ENCODE peak calls at places on chromosomes 1 and 21, in five cellular contexts. K is K562, W is A549, F is IMR-90, H is SK-N-SH. E is an unnamed sample.

GRCh38 chr1:234631721-234632125 is 21.7 kb upstream of the IRF2BP2 start:
- DNase-seq in K (no peak), W (peak), F (peak), H (no peak), E (no peak)

GRCh38 chr1:43935711-43936427 is 2.3 kb downstream of the ARTN start:
- DNase-seq in K (no peak), W (no peak), F (no peak), H (no peak), E (no peak)

GRCh38 chr1:2313651-2314296 is 77.6 kb downstream of the MORN1 start:
- DNase-seq in K (no peak), W (no peak), F (no peak), H (no peak), E (no peak)

GRCh38 chr1:150061632-150062101 is 5.9 kb upstream of the VPS45 start:
- DNase-seq in K (no peak), W (peak), F (peak), H (no peak), E (no peak)

GRCh38 chr1:234928642-234929041 is 200.0 kb downstream of the TOMM20 start:
- DNase-seq in K (no peak), W (no peak), F (no peak), H (no peak), E (no peak)

GRCh38 chr1:98698625-98699024 is 37.1 kb downstream of the SNX7 start:
- DNase-seq in K (no peak), W (no peak), F (no peak), H (no peak), E (no peak)

GRCh38 chr1:59814180-59814900 is 409 bp upstream of the HOOK1 start:
- DNase-seq in K (no peak), W (peak), F (no peak), H (peak), E (peak)

GRCh38 chr1:1302951-1303509 is 4.7 kb downstream of the ACAP3 start:
- DNase-seq in K (no peak), W (no peak), F (no peak), H (no peak), E (no peak)

GRCh38 chr1:156009404-156009803 is 11.3 kb downstream of the SSR2 start:
- DNase-seq in K (no peak), W (no peak), F (no peak), H (no peak), E (no peak)

GRCh38 chr1:214840366-214840765 is 237.4 kb downstream of the CENPF start:
- DNase-seq in K (no peak), W (no peak), F (peak), H (no peak), E (no peak)
- TF ChIP-seq RCOR1 in K (no peak), W (no peak), F (no peak), H (no peak), E (no peak)

DNA sequence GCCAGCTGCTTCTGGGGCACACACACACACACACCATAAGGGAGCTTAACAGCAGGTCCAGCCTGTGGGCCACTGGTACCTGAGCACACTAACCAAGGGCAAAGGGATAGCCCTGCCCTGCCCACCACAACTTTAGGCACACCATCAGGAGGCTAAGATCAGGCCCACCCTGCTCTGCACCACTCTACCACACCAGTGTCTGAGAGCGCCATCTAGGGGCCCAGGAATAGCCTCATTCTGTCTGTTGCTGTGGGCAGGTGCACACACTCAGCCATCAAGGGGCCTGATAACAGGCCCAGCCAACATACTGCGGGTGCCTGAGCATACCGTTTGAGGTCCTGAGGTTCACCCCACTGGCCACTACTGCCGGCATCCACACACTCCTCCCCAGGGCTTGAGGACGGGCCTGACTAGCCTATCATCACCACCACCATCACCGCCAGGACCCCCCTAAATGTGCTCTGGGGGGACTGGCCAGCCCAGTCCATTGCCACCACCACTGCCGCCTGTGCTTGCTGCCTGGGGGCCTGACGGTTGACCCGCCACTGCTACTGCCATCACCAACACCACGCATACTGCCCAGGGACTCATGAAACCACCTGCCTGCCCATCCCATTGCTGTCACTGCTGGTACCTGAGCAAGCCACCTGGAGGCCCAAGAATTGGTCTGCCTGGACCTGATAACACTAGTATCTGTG is 31.3 kb downstream of the NSL1 start:
- DNase-seq in K (peak), W (peak), F (no peak), H (no peak), E (no peak)
- TF ChIP-seq RCOR1 in K (no peak), W (no peak), F (no peak), H (no peak), E (no peak)

DNA sequence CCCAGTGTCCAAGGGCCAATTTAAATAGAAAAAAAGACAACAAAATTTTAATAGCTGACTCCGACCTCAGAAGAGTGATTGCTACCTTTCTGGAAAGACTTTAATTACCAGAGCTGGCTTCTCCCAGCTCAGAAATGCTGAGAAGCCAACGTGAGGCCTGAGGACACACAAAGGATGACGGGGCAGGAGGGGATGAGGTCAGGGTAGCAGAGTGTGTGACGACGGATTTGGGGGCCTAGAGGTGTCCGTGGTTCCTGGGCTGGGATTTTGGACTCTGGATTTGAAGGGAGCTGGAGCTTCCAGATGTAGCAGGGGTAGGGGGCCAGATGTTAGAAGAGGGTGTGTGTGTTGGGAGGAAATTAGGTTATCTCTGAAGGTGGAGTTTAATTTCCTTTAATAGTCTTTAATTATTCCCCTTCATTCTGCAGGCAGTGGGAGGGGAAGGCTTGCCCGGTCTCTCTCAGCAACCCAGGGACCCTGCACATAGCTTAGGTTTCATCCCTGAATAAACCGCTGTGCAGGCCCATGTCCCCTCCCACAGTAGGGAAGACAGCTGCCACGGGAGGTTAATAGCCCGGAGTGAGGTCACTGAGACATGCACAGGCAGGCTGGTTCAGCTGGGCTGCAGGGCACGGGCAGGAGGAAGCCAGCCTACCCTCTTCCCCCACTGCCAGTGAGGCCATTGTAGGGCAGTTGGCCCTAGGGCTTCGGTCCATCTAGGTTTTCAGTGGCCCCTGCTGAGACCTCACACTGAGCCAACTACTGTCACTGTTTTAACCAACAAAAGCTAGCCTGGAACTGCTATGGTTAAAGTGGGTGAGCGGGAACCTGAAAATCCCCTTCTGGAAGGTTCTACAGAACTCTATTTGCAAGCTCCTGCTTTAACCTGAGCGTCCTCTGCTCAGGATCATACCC is 3.8 kb upstream of the PADI3 start:
- DNase-seq in K (no peak), W (no peak), F (no peak), H (peak), E (no peak)
- TF ChIP-seq RCOR1 in K (no peak), W (no peak), F (no peak), H (no peak), E (no peak)

DNA sequence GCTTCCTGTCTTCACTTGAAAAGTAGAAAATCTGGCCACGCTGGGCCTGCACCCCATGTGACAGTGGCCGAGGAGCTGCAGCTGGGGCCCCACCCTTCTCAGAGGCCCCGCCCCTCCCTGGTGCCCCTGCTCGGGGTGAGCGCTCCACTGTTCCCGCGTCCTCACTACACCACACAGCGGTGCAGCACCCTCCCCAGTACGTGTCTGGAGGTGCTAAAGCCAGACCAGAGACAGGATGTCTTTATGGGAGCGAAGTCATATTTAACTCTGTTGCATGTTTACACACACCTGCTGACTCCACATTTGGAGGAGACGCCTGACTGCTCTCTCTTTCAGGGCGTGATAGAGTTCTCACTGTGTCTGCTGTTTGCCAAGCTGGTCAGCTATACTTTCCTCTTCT is 48.1 kb downstream of the SLC37A1 start:
- DNase-seq in K (peak), W (no peak), F (no peak), H (no peak), E (peak)
- TF ChIP-seq RCOR1 in K (no peak), W (no peak), F (no peak), H (no peak), E (no peak)

DNA sequence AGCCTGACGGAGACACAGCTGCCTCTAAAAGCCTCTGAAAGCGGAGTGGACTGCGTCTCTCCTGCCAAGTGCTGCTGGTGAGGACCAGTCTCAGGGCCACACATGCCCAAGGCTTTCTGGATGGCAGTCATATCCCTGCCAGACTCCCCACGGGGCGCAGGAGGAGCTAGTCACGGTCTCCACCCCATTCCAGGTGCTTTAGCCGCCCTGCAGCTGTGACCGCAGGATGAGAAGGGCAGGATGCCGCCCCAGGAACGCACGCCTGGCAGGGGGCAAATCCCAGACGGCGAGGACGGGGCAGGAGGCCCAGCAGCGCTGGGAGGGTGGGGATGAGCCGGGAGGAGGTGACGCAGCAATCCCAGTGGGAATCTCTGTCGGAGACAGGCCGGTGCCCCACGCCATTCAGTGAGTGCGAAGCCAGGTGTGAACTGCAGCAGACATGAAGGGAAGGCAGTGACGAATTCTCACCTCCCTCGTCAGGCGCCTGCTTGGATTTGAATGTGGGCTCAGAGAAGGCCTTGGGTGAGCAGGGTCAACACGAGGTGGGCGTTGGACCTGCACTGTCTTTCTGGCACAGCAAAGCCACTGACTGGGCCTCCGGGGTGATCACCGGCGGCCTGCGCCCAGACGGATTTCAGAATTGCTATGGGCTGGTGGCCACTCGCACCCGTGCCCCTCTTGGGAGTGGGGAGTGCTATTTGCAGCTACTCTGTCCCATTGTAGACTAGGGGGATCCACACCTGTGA is 38.5 kb upstream of the SLC19A1 start:
- DNase-seq in K (no peak), W (no peak), F (no peak), H (peak), E (no peak)
- TF ChIP-seq RCOR1 in K (no peak), W (no peak), F (no peak), H (no peak), E (no peak)

DNA sequence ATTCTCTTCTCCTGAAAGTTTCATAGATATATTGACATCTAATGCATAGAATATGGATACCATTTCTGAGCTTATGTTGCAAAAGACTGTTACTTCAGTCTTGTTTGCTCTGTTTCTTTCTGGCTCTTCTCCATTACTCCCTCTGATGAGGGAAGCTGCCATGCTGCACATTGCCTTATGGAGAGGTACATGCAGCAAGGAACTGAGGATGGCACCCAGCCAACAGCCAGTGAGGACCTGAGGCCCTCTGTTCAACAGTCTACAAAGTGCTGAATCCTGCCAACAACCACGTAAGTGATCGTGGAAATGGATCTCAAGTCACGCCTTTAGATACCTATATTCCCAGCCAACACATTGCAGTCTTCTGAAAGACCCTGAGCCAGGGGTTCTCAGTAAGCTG is 66.6 kb upstream of the ADAMTS5 start:
- DNase-seq in K (no peak), W (no peak), F (no peak), H (no peak), E (no peak)
- TF ChIP-seq RCOR1 in K (no peak), W (no peak), F (no peak), H (no peak), E (no peak)

GRCh38 chr1:176989023-176989422 is 175.5 kb downstream of the ASTN1 start:
- DNase-seq in K (no peak), W (no peak), F (no peak), H (no peak), E (no peak)

GRCh38 chr1:176989754-176990153 is 174.8 kb downstream of the ASTN1 start:
- DNase-seq in K (no peak), W (no peak), F (no peak), H (no peak), E (no peak)

GRCh38 chr1:176983786-176984185 is 180.7 kb downstream of the ASTN1 start:
- DNase-seq in K (no peak), W (no peak), F (no peak), H (no peak), E (no peak)

GRCh38 chr1:176987016-176987415 is 177.5 kb downstream of the ASTN1 start:
- DNase-seq in K (no peak), W (no peak), F (peak), H (no peak), E (no peak)
- TF ChIP-seq RCOR1 in K (no peak), W (no peak), F (no peak), H (no peak), E (no peak)

GRCh38 chr1:174746024-174746808 is 253.5 kb upstream of the CACYBP start:
- DNase-seq in K (no peak), W (no peak), F (no peak), H (no peak), E (no peak)
- TF ChIP-seq RCOR1 in K (no peak), W (no peak), F (no peak), H (no peak), E (no peak)

GRCh38 chr21:33114276-33114675 is 44.3 kb downstream of the OLIG1 start:
- DNase-seq in K (no peak), W (no peak), F (no peak), H (no peak), E (no peak)

GRCh38 chr21:33117268-33117888 is 47.4 kb downstream of the OLIG1 start:
- DNase-seq in K (no peak), W (no peak), F (no peak), H (no peak), E (no peak)

GRCh38 chr21:33116669-33117267 is 46.8 kb downstream of the OLIG1 start:
- DNase-seq in K (no peak), W (no peak), F (no peak), H (no peak), E (no peak)

GRCh38 chr21:33112670-33113596 is 43.0 kb downstream of the OLIG1 start:
- DNase-seq in K (no peak), W (no peak), F (no peak), H (no peak), E (no peak)

DNA sequence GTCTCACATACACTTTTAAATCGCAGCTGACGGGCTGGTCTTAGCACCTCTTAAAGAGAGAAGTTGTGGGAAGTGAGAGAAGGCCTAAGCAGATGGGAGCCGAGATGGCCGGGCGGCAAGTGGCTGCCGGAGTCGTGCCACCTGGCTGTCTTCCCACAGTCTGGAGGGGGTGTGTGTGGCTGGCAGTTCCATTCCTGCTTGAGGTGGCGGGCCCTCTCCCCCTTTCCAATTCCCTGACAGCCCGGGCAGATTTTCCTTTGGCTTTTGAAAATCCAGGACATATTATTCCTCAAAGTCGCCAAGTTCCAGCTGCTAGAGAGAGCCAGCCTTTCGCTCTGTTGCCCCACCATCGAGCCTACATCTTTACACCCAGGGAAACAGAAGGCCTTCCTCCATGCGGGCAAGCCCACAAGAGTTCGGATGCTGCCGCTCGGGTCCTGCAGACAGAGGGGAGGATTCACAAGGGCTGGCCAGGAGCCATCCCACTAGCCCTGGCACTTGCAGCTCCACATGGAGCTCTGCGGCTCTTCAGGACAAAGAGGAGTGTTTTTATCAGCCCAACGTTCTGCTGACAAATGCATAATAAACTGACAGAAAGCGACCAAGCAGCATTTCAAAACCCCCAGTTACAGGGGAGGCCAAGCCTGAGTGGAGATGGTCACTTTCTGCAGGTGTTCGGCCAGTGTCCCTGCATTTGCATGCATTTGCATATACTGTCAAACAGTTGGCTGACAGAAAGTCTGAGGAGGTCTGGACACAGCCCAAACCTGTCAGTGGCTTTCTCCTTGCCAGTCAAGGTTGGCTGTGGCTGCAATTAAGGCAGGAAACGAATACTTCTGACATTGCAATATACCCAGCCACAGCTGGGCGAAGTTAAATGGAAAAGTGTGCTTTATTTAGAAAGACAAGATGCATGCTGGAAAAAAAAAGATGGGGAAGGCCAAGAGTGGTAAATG is 45.9 kb downstream of the OLIG1 start:
- DNase-seq in K (no peak), W (no peak), F (no peak), H (no peak), E (no peak)
- TF ChIP-seq RCOR1 in K (no peak), W (no peak), F (no peak), H (no peak), E (no peak)